ENCODE peak calls at places on chromosome 3, in eight cellular contexts. One of them, this sample, is unnamed.

GRCh38 chr3:37279226-37279625 is 104.8 kb upstream of the LRRFIP2 start:
- DNase-seq in right atrium auricular region: no peak
- DNase-seq in activated gamma-delta T cell treated with Interleukin-2 at 50 U/mL for 16 hours: no peak
- DNase-seq in caudate nucleus: no peak
- DNase-seq in hepatic stellate cell: no peak
- DNase-seq in dermis blood vessel endothelial cell: no peak
- DNase-seq in iPS DF 19.7: no peak
- DNase-seq in activated T-helper 1 cell treated with anti-CD3 and anti-CD28 coated beads, Interleukin-2, amount 50 U/mL, for 16 hours: no peak
- DNase-seq in this sample: no peak

GRCh38 chr3:39460677-39461076 is 6.8 kb upstream of the MOBP start:
- DNase-seq in iPS DF 19.7: no peak
- DNase-seq in dermis blood vessel endothelial cell: no peak
- DNase-seq in caudate nucleus: peak; percentile 67
- DNase-seq in hepatic stellate cell: no peak
- DNase-seq in activated gamma-delta T cell treated with Interleukin-2 at 50 U/mL for 16 hours: no peak
- DNase-seq in right atrium auricular region: no peak
- DNase-seq in activated T-helper 1 cell treated with anti-CD3 and anti-CD28 coated beads, Interleukin-2, amount 50 U/mL, for 16 hours: no peak
- DNase-seq in this sample: no peak

GRCh38 chr3:120693439-120694172 is 11.6 kb upstream of the HGD start:
- DNase-seq in dermis blood vessel endothelial cell: peak; percentile 82
- DNase-seq in caudate nucleus: no peak
- DNase-seq in activated gamma-delta T cell treated with Interleukin-2 at 50 U/mL for 16 hours: no peak
- DNase-seq in activated T-helper 1 cell treated with anti-CD3 and anti-CD28 coated beads, Interleukin-2, amount 50 U/mL, for 16 hours: no peak
- DNase-seq in right atrium auricular region: no peak
- DNase-seq in iPS DF 19.7: no peak
- DNase-seq in hepatic stellate cell: no peak
- DNase-seq in this sample: no peak

GRCh38 chr3:196643201-196643749 is 3.8 kb downstream of the NRROS start:
- DNase-seq in activated T-helper 1 cell treated with anti-CD3 and anti-CD28 coated beads, Interleukin-2, amount 50 U/mL, for 16 hours: no peak
- DNase-seq in iPS DF 19.7: no peak
- DNase-seq in hepatic stellate cell: no peak
- DNase-seq in dermis blood vessel endothelial cell: no peak
- DNase-seq in caudate nucleus: no peak
- DNase-seq in right atrium auricular region: no peak
- DNase-seq in activated gamma-delta T cell treated with Interleukin-2 at 50 U/mL for 16 hours: peak; percentile 66
- DNase-seq in this sample: no peak

GRCh38 chr3:154081305-154081704 is 39.9 kb upstream of the ARHGEF26 start:
- DNase-seq in iPS DF 19.7: no peak
- DNase-seq in right atrium auricular region: no peak
- DNase-seq in hepatic stellate cell: no peak
- DNase-seq in caudate nucleus: no peak
- DNase-seq in activated T-helper 1 cell treated with anti-CD3 and anti-CD28 coated beads, Interleukin-2, amount 50 U/mL, for 16 hours: no peak
- DNase-seq in activated gamma-delta T cell treated with Interleukin-2 at 50 U/mL for 16 hours: no peak
- DNase-seq in dermis blood vessel endothelial cell: no peak
- DNase-seq in this sample: no peak

GRCh38 chr3:139118835-139119234 is 74.1 kb upstream of the PRR23C start:
- DNase-seq in right atrium auricular region: peak; percentile 36
- DNase-seq in dermis blood vessel endothelial cell: no peak
- DNase-seq in activated gamma-delta T cell treated with Interleukin-2 at 50 U/mL for 16 hours: no peak
- DNase-seq in hepatic stellate cell: no peak
- DNase-seq in iPS DF 19.7: no peak
- DNase-seq in activated T-helper 1 cell treated with anti-CD3 and anti-CD28 coated beads, Interleukin-2, amount 50 U/mL, for 16 hours: no peak
- DNase-seq in caudate nucleus: no peak
- DNase-seq in this sample: no peak

GRCh38 chr3:197501879-197502620 is 53.7 kb downstream of the BDH1 start:
- DNase-seq in iPS DF 19.7: no peak
- DNase-seq in hepatic stellate cell: peak; percentile 52
- DNase-seq in caudate nucleus: peak; percentile 49
- DNase-seq in activated gamma-delta T cell treated with Interleukin-2 at 50 U/mL for 16 hours: no peak
- DNase-seq in dermis blood vessel endothelial cell: peak; percentile 85
- DNase-seq in right atrium auricular region: no peak
- DNase-seq in activated T-helper 1 cell treated with anti-CD3 and anti-CD28 coated beads, Interleukin-2, amount 50 U/mL, for 16 hours: no peak
- DNase-seq in this sample: no peak

GRCh38 chr3:188707396-188708288 is 464.1 kb upstream of the TPRG1 start:
- DNase-seq in activated gamma-delta T cell treated with Interleukin-2 at 50 U/mL for 16 hours: no peak
- DNase-seq in caudate nucleus: no peak
- DNase-seq in iPS DF 19.7: no peak
- DNase-seq in right atrium auricular region: no peak
- DNase-seq in activated T-helper 1 cell treated with anti-CD3 and anti-CD28 coated beads, Interleukin-2, amount 50 U/mL, for 16 hours: no peak
- DNase-seq in hepatic stellate cell: no peak
- DNase-seq in dermis blood vessel endothelial cell: peak; percentile 64
- DNase-seq in this sample: no peak

GRCh38 chr3:25648107-25648535 is 16.6 kb downstream of the TOP2B start:
- DNase-seq in iPS DF 19.7: peak; percentile 68
- DNase-seq in activated T-helper 1 cell treated with anti-CD3 and anti-CD28 coated beads, Interleukin-2, amount 50 U/mL, for 16 hours: peak; percentile 60
- DNase-seq in hepatic stellate cell: peak; percentile 41
- DNase-seq in caudate nucleus: peak; percentile 64
- DNase-seq in dermis blood vessel endothelial cell: peak; percentile 90
- DNase-seq in activated gamma-delta T cell treated with Interleukin-2 at 50 U/mL for 16 hours: peak; percentile 82
- DNase-seq in right atrium auricular region: peak; percentile 74
- DNase-seq in this sample: peak; percentile 65

GRCh38 chr3:41726891-41727290 is 235.0 kb downstream of the ULK4 start:
- DNase-seq in activated gamma-delta T cell treated with Interleukin-2 at 50 U/mL for 16 hours: no peak
- DNase-seq in activated T-helper 1 cell treated with anti-CD3 and anti-CD28 coated beads, Interleukin-2, amount 50 U/mL, for 16 hours: no peak
- DNase-seq in caudate nucleus: no peak
- DNase-seq in right atrium auricular region: no peak
- DNase-seq in iPS DF 19.7: no peak
- DNase-seq in dermis blood vessel endothelial cell: no peak
- DNase-seq in hepatic stellate cell: no peak
- DNase-seq in this sample: no peak